ENCODE peak calls at places on chromosomes 4 and X, in five cellular contexts. L is tibial nerve, S is fibroblast of lung, N is esophagus squamous epithelium, Q is suprapubic skin. V is an unnamed sample.

GRCh38 chr4:33111106-33111505 is 2390.9 kb downstream of the PCDH7 start:
- DNase-seq in L (no peak), S (no peak), N (no peak), Q (no peak), V (no peak)

GRCh38 chrX:79080131-79080530 is 64.4 kb upstream of the GPR174 start:
- DNase-seq in L (no peak), S (no peak), N (no peak), Q (no peak), V (no peak)

GRCh38 chr4:40672528-40673522 is 43.2 kb upstream of the RBM47 start:
- DNase-seq in L (no peak), S (peak; percentile 91), N (no peak), Q (no peak), V (no peak)

GRCh38 chr4:101118641-101119040 is 228.7 kb downstream of the PPP3CA start:
- DNase-seq in L (no peak), S (no peak), N (no peak), Q (no peak), V (no peak)

GRCh38 chrX:40880712-40881111 is 145.4 kb upstream of the MED14 start:
- DNase-seq in L (no peak), S (no peak), N (no peak), Q (no peak), V (no peak)

GRCh38 chr4:93416337-93417102 is 412.0 kb upstream of the ATOH1 start:
- DNase-seq in L (no peak), S (peak; percentile 27), N (no peak), Q (no peak), V (no peak)

GRCh38 chrX:110341189-110342035 is 17.2 kb upstream of the RTL9 start:
- DNase-seq in L (no peak), S (peak; percentile 83), N (no peak), Q (no peak), V (no peak)

GRCh38 chrX:312621-313331 is 5.8 kb downstream of the GTPBP6 start:
- DNase-seq in L (no peak), S (no peak), N (no peak), Q (peak; percentile 50), V (no peak)

GRCh38 chr4:155629831-155630425 is 36.7 kb upstream of the GUCY1A1 start:
- DNase-seq in L (no peak), S (peak; percentile 93), N (no peak), Q (no peak), V (no peak)

GRCh38 chrX:31483336-31483735 is 411.5 kb upstream of the FTHL17 start:
- DNase-seq in L (no peak), S (peak; percentile 83), N (no peak), Q (no peak), V (no peak)

GRCh38 chr4:1868293-1868692 is 2.9 kb upstream of the NSD2 start:
- DNase-seq in L (no peak), S (no peak), N (no peak), Q (no peak), V (no peak)

GRCh38 chr4:121800638-121800960 is 524 bp upstream of the EXOSC9 start:
- DNase-seq in L (no peak), S (no peak), N (no peak), Q (no peak), V (no peak)

GRCh38 chr4:2820216-2820982 is 23.2 kb upstream of the ADD1 start:
- DNase-seq in L (no peak), S (no peak), N (no peak), Q (no peak), V (no peak)

GRCh38 chr4:39636786-39637185 is 1.9 kb downstream of the SMIM14 start:
- DNase-seq in L (no peak), S (peak; percentile 47), N (no peak), Q (no peak), V (no peak)

GRCh38 chr4:158936238-158936637 is 166.6 kb upstream of the RAPGEF2 start:
- DNase-seq in L (peak; percentile 16), S (peak; percentile 56), N (no peak), Q (no peak), V (no peak)

GRCh38 chrX:108537005-108537404 is 97.4 kb downstream of the COL4A5 start:
- DNase-seq in L (no peak), S (peak; percentile 54), N (no peak), Q (no peak), V (no peak)

GRCh38 chrX:131626681-131627296 is 82.9 kb downstream of the OR13H1 start:
- DNase-seq in L (no peak), S (peak; percentile 66), N (no peak), Q (no peak), V (no peak)
- TF ChIP-seq CTCF in L (no peak), S (peak; percentile 55), N (no peak), Q (no peak), V (peak; percentile 14)

GRCh38 chr4:67765928-67766327 is 11.7 kb upstream of the GNRHR start:
- DNase-seq in L (no peak), S (no peak), N (no peak), Q (no peak), V (no peak)

GRCh38 chr4:67762091-67762490 is 7.9 kb upstream of the GNRHR start:
- DNase-seq in L (no peak), S (peak; percentile 58), N (no peak), Q (no peak), V (no peak)

GRCh38 chr4:67765401-67765800 is 11.2 kb upstream of the GNRHR start:
- DNase-seq in L (no peak), S (peak; percentile 29), N (no peak), Q (no peak), V (no peak)

DNA sequence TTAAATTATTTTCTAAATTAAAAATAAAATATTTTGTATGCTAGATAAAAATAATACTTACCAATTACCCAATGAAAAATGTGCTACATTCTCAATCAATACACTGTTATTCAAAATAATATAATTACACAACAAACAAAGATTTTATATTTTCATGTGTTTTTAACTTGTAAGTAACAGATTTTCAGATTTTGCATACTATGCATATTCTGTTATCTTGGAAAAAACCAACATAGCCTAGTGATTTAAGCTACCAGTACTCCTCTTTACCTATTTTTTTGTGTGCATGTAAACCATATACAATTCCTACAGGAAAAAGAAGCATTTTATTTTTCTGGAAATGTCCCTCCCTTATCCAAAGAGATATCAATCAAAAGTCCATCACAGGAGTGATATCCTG is 10.0 kb upstream of the GNRHR start:
- DNase-seq in L (no peak), S (no peak), N (no peak), Q (no peak), V (no peak)
- H3K4me1 ChIP-seq in L (no peaks in the 10 kb centered on the region), S (no peaks in the 10 kb centered on the region), N (peaks cover 9% of the 10 kb centered on the region), Q (no peaks in the 10 kb centered on the region), V (no peaks in the 10 kb centered on the region)

GRCh38 chrX:129585143-129585542 is 45.1 kb downstream of the OCRL start:
- DNase-seq in L (no peak), S (no peak), N (no peak), Q (no peak), V (no peak)

GRCh38 chrX:129585691-129586090 is 45.6 kb downstream of the OCRL start:
- DNase-seq in L (no peak), S (peak; percentile 21), N (no peak), Q (no peak), V (no peak)

GRCh38 chrX:129581904-129582303 is 41.8 kb downstream of the OCRL start:
- DNase-seq in L (no peak), S (no peak), N (no peak), Q (no peak), V (no peak)

GRCh38 chrX:129590596-129590995 is 50.5 kb downstream of the OCRL start:
- DNase-seq in L (no peak), S (no peak), N (no peak), Q (no peak), V (no peak)

DNA sequence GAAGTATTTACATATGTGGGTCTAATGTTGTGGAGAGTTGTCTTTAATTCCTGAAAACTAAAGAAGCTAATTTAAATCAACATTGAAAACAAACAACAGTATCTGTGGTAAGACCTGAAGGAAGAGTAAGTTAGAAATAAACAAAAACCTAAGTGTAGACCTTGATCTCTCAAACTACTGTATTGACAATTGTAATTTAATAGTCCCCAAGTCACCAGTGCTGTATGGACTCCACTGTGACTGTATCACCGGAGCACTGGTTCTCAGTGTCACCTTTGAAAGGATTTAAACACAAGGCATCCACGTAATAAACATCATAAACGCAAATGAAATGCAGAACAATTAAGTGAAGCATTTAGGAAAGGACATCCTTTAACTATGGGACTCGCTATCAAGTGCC is 46.4 kb downstream of the OCRL start:
- DNase-seq in L (no peak), S (no peak), N (no peak), Q (no peak), V (no peak)
- H3K36me3 ChIP-seq in L (no peaks in the 10 kb centered on the region), S (no peaks in the 10 kb centered on the region), N (no peaks in the 10 kb centered on the region), Q (peaks cover 21% of the 10 kb centered on the region), V (no peaks in the 10 kb centered on the region)

DNA sequence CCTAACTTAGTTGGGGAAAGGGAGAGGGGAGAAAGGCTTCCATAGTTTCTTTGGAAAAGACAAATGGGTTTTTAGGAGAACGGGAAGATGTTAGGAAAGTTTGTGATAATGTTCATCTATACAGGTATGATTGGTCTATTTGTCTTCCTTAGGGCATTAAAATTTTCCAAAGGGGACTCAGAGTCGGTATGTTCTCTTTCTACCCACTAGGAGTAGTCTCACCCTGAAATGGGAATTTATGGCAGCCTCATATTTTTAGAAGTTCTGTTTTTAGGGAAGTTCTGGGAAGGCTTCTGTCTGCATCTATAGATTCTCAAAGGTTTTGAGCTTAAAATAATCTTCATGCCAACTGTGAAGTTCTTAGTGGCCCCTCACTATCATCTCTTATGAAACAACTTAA is 637.3 kb downstream of the ADGRL3 start:
- DNase-seq in L (no peak), S (no peak), N (no peak), Q (no peak), V (no peak)
- TF ChIP-seq CTCF in L (no peak), S (no peak), N (no peak), Q (no peak), V (no peak)

GRCh38 chr4:7805533-7806079 is 134.1 kb downstream of the AFAP1 start:
- DNase-seq in L (no peak), S (peak; percentile 84), N (no peak), Q (no peak), V (peak; percentile 92)
- H3K4me1 ChIP-seq in L (peaks cover 28% of the 10 kb centered on the region), S (peaks cover 29% of the 10 kb centered on the region), N (peaks cover 28% of the 10 kb centered on the region), Q (peaks cover 24% of the 10 kb centered on the region), V (peaks cover 17% of the 10 kb centered on the region)

DNA sequence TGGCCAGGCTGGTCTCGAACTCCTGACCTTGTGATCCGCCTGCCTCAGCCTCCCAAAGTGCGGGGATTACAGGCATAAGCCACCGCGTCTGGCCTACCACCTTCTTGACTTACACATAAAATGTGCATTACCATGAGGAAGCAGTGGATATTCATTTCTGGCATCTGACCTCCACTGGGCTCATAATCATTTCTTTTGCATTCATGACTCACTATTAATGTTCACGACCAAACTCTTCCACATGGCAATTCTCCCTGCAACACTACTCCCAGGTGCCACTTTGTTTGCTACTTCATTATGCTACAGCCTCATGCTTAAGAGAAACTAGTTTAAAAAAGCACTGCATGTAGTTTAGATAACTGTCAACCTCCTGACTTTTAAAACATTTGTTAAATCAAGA is 22.7 kb downstream of the RASGEF1B start:
- DNase-seq in L (no peak), S (no peak), N (no peak), Q (no peak), V (no peak)
- H3K36me3 ChIP-seq in L (peaks cover 10% of the 10 kb centered on the region), S (no peaks in the 10 kb centered on the region), N (peaks cover 6% of the 10 kb centered on the region), Q (peaks cover 46% of the 10 kb centered on the region), V (peaks cover 25% of the 10 kb centered on the region)

DNA sequence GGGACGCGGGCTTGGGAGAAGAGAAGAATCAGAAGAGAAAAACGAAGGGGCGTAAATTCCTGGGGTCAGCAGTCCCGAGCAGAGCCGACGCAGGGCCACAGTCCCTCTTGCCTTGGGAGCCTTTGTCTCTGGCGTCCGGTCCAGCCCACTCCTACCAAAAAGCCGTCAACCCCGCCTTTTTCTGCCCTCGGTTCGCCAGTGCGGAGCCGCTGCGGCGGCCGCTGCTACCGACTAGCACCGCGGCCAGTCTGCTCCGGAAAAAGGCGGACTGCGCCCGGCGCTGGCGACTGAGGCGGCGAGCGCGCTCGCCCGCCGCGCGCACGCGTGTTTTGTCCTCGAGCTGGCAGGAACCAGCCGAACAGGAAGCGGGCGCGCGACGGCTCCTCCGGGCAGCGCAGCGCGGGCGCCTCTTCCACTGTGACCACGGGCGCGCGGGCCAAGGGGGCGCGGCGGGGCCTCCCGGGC is 502 bp downstream of the HNRNPDL start:
- DNase-seq in L (no peak), S (peak; percentile 48), N (peak; percentile 52), Q (no peak), V (no peak)
- TF ChIP-seq CTCF in L (no peak), S (no peak), N (no peak), Q (no peak), V (no peak)